ENCODE peak calls at places on chromosomes 7 and 10, in six cellular contexts. T is lower lobe of right lung, R is hepatocyte, N is AG09309, L is lower leg skin, H is left ventricle myocardium inferior. M is an unnamed sample.

GRCh38 chr7:94647295-94647694 is 8.6 kb downstream of the SGCE start:
- DNase-seq in L (no peak), N (no peak), H (no peak), R (no peak), T (no peak), M (no peak)

GRCh38 chr10:88064608-88065383 is 201.4 kb downstream of the PTEN start:
- DNase-seq in N (peak; percentile 69), R (peak; percentile 45), T (peak; percentile 63), L (peak; percentile 93), H (peak; percentile 71), M (no peak)

GRCh38 chr7:140347218-140347617 is 51.1 kb downstream of the SLC37A3 start:
- DNase-seq in R (no peak), N (no peak), H (no peak), T (no peak), L (no peak), M (no peak)

GRCh38 chr10:50809596-50809995 is 69.9 kb downstream of the ASAH2B start:
- DNase-seq in N (no peak), R (no peak), H (no peak), T (no peak), L (no peak), M (no peak)

GRCh38 chr7:12765431-12766100 is 78.1 kb downstream of the ARL4A start:
- DNase-seq in H (no peak), L (no peak), T (no peak), R (no peak), N (no peak), M (no peak)

GRCh38 chr7:124101173-124101768 is 68.4 kb upstream of the TMEM229A start:
- DNase-seq in L (no peak), H (no peak), T (no peak), N (no peak), R (peak; percentile 35), M (peak; percentile 20)

GRCh38 chr10:119203006-119203405 is 4.4 kb upstream of the GRK5 start:
- DNase-seq in R (no peak), L (no peak), H (no peak), N (no peak), T (no peak), M (no peak)

GRCh38 chr7:28596245-28596935 is 184.1 kb downstream of the CREB5 start:
- DNase-seq in R (no peak), N (no peak), T (no peak), L (no peak), H (no peak), M (no peak)

GRCh38 chr7:1917221-1918062 is 247.4 kb downstream of the ELFN1 start:
- DNase-seq in L (no peak), T (peak; percentile 43), N (no peak), R (no peak), H (no peak), M (no peak)

GRCh38 chr7:27608776-27609495 is 53.7 kb downstream of the HIBADH start:
- DNase-seq in L (no peak), R (peak; percentile 16), T (no peak), H (no peak), N (no peak), M (no peak)

GRCh38 chr7:43204081-43204480 is 91.6 kb downstream of the HECW1 start:
- DNase-seq in H (no peak), L (no peak), T (no peak), N (peak; percentile 10), R (no peak), M (no peak)

GRCh38 chr7:69837387-69838068 is 239.3 kb downstream of the AUTS2 start:
- DNase-seq in H (no peak), N (no peak), R (no peak), L (no peak), T (no peak), M (no peak)

GRCh38 chr10:130341325-130341724 is 205.1 kb downstream of the GLRX3 start:
- DNase-seq in T (no peak), N (no peak), R (peak; percentile 74), L (no peak), H (no peak), M (no peak)

GRCh38 chr10:74056081-74056818 is 58.3 kb downstream of the VCL start:
- DNase-seq in T (no peak), R (no peak), H (no peak), L (no peak), N (no peak), M (no peak)

GRCh38 chr7:105678811-105679495 is 97.7 kb upstream of the EFCAB10 start:
- DNase-seq in T (peak; percentile 84), R (no peak), N (no peak), H (peak; percentile 74), L (peak; percentile 95), M (no peak)

GRCh38 chr7:22860337-22860736 is 37.7 kb upstream of the TOMM7 start:
- DNase-seq in N (no peak), R (no peak), T (no peak), H (no peak), L (peak; percentile 43), M (no peak)

GRCh38 chr10:77162697-77163096 is 474.9 kb downstream of the KCNMA1 start:
- DNase-seq in R (no peak), H (no peak), L (no peak), T (no peak), N (no peak), M (no peak)

GRCh38 chr10:7826971-7827370 is 8.7 kb downstream of the TAF3 start:
- DNase-seq in R (peak; percentile 46), L (no peak), N (no peak), H (no peak), T (no peak), M (no peak)

GRCh38 chr7:150986556-150986955 is 4.3 kb upstream of the NOS3 start:
- DNase-seq in N (no peak), L (no peak), H (no peak), T (no peak), R (no peak), M (no peak)

GRCh38 chr7:70132802-70133201 is 534.5 kb downstream of the AUTS2 start:
- DNase-seq in N (no peak), R (no peak), H (no peak), L (no peak), T (no peak), M (no peak)

GRCh38 chr7:108190891-108191290 is 60.7 kb upstream of the LAMB4 start:
- DNase-seq in L (no peak), H (no peak), N (no peak), T (no peak), R (no peak), M (no peak)

DNA sequence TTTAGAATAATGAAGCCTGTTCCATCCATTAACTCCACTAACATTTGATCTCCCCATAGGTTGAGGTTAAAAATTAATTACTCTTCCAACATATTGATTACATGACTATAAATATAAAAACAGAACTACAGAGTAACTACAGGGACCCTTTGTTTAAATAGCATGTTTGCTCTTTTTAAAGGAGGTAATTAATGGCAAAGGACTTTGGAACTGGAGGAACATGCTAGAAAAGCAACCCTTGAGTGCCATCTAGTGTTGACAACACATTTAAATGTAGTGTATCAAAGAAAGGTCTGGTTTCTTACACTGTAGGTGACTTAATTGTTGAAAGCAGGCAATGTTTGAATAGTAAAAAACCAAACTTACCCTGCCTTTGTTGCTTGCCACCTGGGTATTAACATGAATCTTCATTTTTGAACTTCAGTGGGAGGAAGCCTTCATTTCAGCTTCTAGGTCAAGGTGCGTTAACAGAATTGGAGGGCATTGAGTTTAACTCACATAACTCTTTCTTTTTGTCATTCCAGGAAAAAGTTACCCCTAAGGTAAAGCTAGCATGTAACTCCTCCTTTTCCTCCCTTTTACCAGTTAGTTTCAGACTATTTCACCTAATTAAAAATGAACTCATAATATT is 52.6 kb upstream of the CAPZA2 start:
- DNase-seq in H (no peak), N (peak; percentile 38), L (no peak), R (peak; percentile 88), T (no peak), M (peak; percentile 30)
- TF ChIP-seq CTCF in H (peak; percentile 75), N (peak; percentile 50), L (peak; percentile 64), R (peak; percentile 77), T (peak; percentile 65), M (peak; percentile 52)

DNA sequence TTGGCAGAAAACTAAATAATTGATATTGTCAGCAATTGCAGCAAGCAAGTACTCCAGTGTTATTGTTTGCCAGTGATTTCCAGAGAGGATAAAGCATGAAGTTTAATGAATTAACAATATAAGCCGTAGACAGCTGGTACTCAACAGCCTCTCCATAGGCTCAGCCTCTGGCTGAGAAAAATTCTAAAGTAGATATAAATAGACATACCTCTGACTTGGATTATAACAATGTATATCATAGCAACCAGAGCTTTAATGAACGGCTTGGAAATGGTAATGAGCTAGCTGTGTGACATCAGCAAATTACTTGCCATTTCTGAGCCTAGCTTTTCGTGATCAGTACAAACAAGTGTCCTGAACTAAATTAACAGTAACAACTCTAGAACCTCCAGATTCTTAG is 1055.4 kb upstream of the AUTS2 start:
- DNase-seq in T (no peak), H (no peak), L (no peak), N (no peak), R (no peak), M (no peak)
- TF ChIP-seq CTCF in T (no peak), H (no peak), L (no peak), N (no peak), R (no peak), M (no peak)

GRCh38 chr7:36343548-36343947 is 46.1 kb upstream of the ANLN start:
- DNase-seq in R (no peak), N (no peak), H (no peak), T (no peak), L (no peak), M (no peak)
- TF ChIP-seq CTCF in R (no peak), N (no peak), H (no peak), T (no peak), L (no peak), M (no peak)

DNA sequence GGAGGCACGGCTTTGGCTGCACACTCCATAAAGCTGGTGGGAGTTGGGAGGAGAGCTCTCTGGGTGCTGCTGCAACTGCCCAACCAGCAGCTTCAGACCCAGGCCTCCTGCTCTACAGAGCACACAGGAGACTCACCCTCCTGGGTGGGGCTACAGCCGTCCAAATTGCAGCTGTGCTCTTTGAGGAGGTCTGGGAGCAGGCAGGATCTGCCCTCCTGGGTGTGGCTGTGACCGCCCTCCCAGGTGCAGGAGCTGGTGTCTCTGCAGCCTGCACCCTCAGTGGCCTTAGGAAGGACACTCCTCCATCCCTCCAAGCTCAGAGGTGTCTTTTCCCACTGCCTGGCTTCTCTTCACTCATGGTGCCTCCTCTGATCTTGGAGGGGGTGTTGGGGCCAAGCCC is 20.0 kb upstream of the PRF1 start:
- DNase-seq in H (no peak), L (no peak), R (no peak), T (no peak), N (no peak), M (no peak)
- TF ChIP-seq CTCF in H (no peak), L (no peak), R (no peak), T (no peak), N (no peak), M (no peak)